ENCODE peak calls at places on chromosome 12, in ten cellular contexts. Y, C, K, N, G, H, R, V, W and D are unnamed samples. For H3K27me3, the result is how much of the 10 kb centered on the place peaks cover.

GRCh38 chr12:115232455-115233156 is 548.6 kb upstream of the TBX3 start:
- DNase-seq in Y (no peak), C (no peak), K (no peak), N (no peak), G (no peak), H (peak), R (no peak), V (peak), W (peak), D (no peak)

GRCh38 chr12:127231366-127231765 is 1035.6 kb upstream of the TMEM132C start:
- DNase-seq in Y (no peak), C (no peak), K (no peak), N (no peak), G (no peak), H (no peak), R (no peak), V (no peak), W (no peak), D (no peak)

GRCh38 chr12:45284096-45284901 is 68.4 kb downstream of the ANO6 start:
- DNase-seq in Y (no peak), C (no peak), K (no peak), N (no peak), G (peak), H (peak), R (no peak), V (peak), W (peak), D (peak)

GRCh38 chr12:114757926-114758325 is 74.0 kb upstream of the TBX3 start:
- DNase-seq in Y (no peak), C (no peak), K (no peak), N (no peak), G (no peak), H (no peak), R (no peak), V (peak), W (no peak), D (no peak)

GRCh38 chr12:97229036-97229435 is 233.6 kb upstream of the RMST start:
- DNase-seq in Y (no peak), C (no peak), K (no peak), N (no peak), G (no peak), H (no peak), R (no peak), V (no peak), W (no peak), D (no peak)

GRCh38 chr12:13537623-13538022 is 341.1 kb downstream of the EMP1 start:
- DNase-seq in Y (no peak), C (no peak), K (no peak), N (no peak), G (no peak), H (no peak), R (no peak), V (no peak), W (no peak), D (no peak)

GRCh38 chr12:112169086-112169872 is 43.9 kb downstream of the TRAFD1 start:
- DNase-seq in Y (no peak), C (no peak), K (no peak), N (no peak), G (no peak), H (no peak), R (no peak), V (no peak), W (no peak), D (peak)

GRCh38 chr12:110850762-110851161 is 4.0 kb downstream of the CCDC63 start:
- DNase-seq in Y (no peak), C (no peak), K (no peak), N (no peak), G (no peak), H (no peak), R (no peak), V (no peak), W (no peak), D (no peak)

GRCh38 chr12:72271401-72271740 is 799 bp upstream of the TRHDE start:
- DNase-seq in Y (no peak), C (peak), K (peak), N (no peak), G (no peak), H (peak), R (no peak), V (peak), W (peak), D (peak)

GRCh38 chr12:50354908-50355307 is 41.5 kb downstream of the FAM186A start:
- DNase-seq in Y (no peak), C (no peak), K (no peak), N (no peak), G (no peak), H (no peak), R (no peak), V (no peak), W (no peak), D (no peak)

GRCh38 chr12:93376436-93377251 is 1.1 kb upstream of the NUDT4 start:
- DNase-seq in Y (peak), C (peak), K (no peak), N (peak), G (peak), H (no peak), R (peak), V (no peak), W (peak), D (peak)

GRCh38 chr12:123253606-123254459 is 17.8 kb downstream of the CDK2AP1 start:
- DNase-seq in Y (no peak), C (no peak), K (no peak), N (peak), G (no peak), H (no peak), R (no peak), V (no peak), W (no peak), D (no peak)

GRCh38 chr12:30088259-30088995 is 304.7 kb upstream of the TMTC1 start:
- DNase-seq in Y (no peak), C (no peak), K (no peak), N (no peak), G (peak), H (no peak), R (no peak), V (no peak), W (no peak), D (no peak)

GRCh38 chr12:10716704-10717315 is 6.3 kb downstream of the YBX3 start:
- DNase-seq in Y (peak), C (peak), K (peak), N (peak), G (peak), H (peak), R (peak), V (peak), W (peak), D (peak)

GRCh38 chr12:10718279-10718821 is 4.8 kb downstream of the YBX3 start:
- DNase-seq in Y (no peak), C (no peak), K (peak), N (no peak), G (peak), H (peak), R (no peak), V (peak), W (peak), D (no peak)

GRCh38 chr12:10717410-10717809 is 5.7 kb downstream of the YBX3 start:
- DNase-seq in Y (no peak), C (no peak), K (no peak), N (no peak), G (no peak), H (no peak), R (no peak), V (no peak), W (peak), D (no peak)

GRCh38 chr12:10715491-10715890 is 7.6 kb downstream of the YBX3 start:
- DNase-seq in Y (no peak), C (no peak), K (no peak), N (no peak), G (no peak), H (no peak), R (no peak), V (no peak), W (no peak), D (no peak)

DNA sequence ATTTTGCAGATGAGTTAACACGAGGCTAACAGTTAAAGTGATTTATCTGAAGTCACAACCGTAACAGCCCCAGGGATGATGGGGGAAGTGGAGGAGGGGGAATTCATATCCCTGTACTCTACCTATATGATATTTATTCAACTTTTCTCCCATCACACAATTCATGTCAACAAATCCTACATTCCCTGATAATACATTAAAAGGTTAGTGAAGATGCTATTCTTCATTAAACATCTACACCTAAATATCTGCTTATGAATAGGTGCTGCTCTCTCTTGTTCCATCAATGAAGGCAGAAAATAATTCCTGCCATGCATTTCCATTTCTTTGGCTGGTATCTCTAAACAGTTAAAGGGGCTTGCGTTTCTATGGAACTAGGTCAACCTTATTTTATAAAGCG is 6.8 kb downstream of the YBX3 start:
- DNase-seq in Y (no peak), C (no peak), K (no peak), N (no peak), G (no peak), H (no peak), R (no peak), V (peak), W (no peak), D (no peak)
- H3K27me3 ChIP-seq in Y (under half), C (under half), K (under half), N (under half), G (under half), H (under half), R (under half), V (under half), W (under half), D (under half)

DNA sequence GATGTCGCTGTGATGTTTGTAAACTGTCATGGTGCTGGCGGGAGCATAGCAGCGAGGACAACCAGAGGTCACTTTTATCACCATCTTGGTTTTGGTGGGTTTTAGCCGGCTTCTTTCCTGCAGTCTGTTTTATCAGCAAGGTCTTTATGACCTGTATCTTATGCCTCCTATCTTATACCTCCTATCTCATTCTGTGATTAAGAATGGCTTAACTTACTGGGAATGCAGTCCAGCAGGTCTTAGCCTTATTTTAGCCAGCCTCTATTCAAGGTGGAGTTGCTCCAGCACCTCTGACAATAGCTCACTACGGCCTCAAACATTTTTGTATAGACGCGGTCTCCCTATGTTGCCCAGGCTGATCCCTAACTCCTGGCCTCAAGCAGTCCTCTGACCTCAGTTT is 53.7 kb downstream of the B4GALNT3 start:
- DNase-seq in Y (no peak), C (no peak), K (no peak), N (no peak), G (no peak), H (no peak), R (no peak), V (no peak), W (no peak), D (no peak)
- H3K4me3 ChIP-seq in Y (no peak), C (no peak), K (no peak), N (no peak), G (no peak), H (no peak), R (no peak), V (no peak), W (no peak), D (no peak)

DNA sequence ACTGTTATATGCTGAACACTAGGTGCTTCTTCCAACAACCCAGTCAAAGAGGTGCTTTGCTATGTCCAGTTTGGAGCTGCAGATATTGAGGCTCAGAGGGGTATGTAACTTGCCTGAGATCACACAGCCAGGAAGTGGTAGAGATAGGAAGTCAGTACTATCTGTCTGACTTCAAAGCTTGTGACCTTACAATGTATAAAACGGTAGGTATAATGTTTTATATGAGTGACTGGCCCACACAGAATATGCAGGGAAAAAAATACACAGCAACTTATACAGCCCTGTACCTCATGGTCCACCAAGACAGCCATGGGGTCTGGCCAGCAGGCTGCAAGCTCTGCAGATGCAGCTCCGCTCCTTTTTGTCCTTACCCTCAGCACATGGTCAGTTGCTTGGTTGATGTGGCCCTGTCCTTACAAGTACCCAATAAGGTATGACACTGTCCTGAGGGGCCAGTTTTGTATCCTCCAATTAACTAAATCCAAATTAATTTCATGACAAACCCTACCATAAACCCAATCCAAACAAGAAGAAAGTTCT is 3.9 kb upstream of the KRT4 start:
- DNase-seq in Y (no peak), C (no peak), K (no peak), N (no peak), G (no peak), H (no peak), R (no peak), V (peak), W (no peak), D (no peak)
- H3K27me3 ChIP-seq in Y (under half), C (under half), K (under half), N (under half), G (under half), H (under half), R (half or more), V (half or more), W (under half), D (under half)

GRCh38 chr12:48789858-48790326 is 1.0 kb upstream of the ADCY6 start:
- DNase-seq in Y (no peak), C (no peak), K (no peak), N (no peak), G (no peak), H (no peak), R (no peak), V (no peak), W (no peak), D (peak)
- H3K4me3 ChIP-seq in Y (peak), C (peak), K (peak), N (peak), G (peak), H (peak), R (peak), V (no peak), W (no peak), D (peak)

GRCh38 chr12:55694188-55694515 is 13.6 kb downstream of the ITGA7 start:
- DNase-seq in Y (no peak), C (no peak), K (no peak), N (no peak), G (no peak), H (no peak), R (no peak), V (no peak), W (no peak), D (peak)

GRCh38 chr12:55697686-55698085 is 10.0 kb downstream of the ITGA7 start:
- DNase-seq in Y (peak), C (no peak), K (no peak), N (no peak), G (no peak), H (no peak), R (peak), V (no peak), W (no peak), D (peak)

GRCh38 chr12:55694651-55695050 is 13.1 kb downstream of the ITGA7 start:
- DNase-seq in Y (no peak), C (no peak), K (no peak), N (no peak), G (no peak), H (no peak), R (peak), V (no peak), W (no peak), D (peak)

GRCh38 chr12:55696796-55697462 is 10.8 kb downstream of the ITGA7 start:
- DNase-seq in Y (peak), C (no peak), K (no peak), N (no peak), G (no peak), H (no peak), R (peak), V (no peak), W (no peak), D (peak)

GRCh38 chr12:55696141-55696540 is 11.6 kb downstream of the ITGA7 start:
- DNase-seq in Y (peak), C (no peak), K (no peak), N (no peak), G (no peak), H (no peak), R (peak), V (no peak), W (no peak), D (no peak)
- H3K27me3 ChIP-seq in Y (under half), C (under half), K (under half), N (under half), G (under half), H (under half), R (under half), V (under half), W (under half), D (under half)

DNA sequence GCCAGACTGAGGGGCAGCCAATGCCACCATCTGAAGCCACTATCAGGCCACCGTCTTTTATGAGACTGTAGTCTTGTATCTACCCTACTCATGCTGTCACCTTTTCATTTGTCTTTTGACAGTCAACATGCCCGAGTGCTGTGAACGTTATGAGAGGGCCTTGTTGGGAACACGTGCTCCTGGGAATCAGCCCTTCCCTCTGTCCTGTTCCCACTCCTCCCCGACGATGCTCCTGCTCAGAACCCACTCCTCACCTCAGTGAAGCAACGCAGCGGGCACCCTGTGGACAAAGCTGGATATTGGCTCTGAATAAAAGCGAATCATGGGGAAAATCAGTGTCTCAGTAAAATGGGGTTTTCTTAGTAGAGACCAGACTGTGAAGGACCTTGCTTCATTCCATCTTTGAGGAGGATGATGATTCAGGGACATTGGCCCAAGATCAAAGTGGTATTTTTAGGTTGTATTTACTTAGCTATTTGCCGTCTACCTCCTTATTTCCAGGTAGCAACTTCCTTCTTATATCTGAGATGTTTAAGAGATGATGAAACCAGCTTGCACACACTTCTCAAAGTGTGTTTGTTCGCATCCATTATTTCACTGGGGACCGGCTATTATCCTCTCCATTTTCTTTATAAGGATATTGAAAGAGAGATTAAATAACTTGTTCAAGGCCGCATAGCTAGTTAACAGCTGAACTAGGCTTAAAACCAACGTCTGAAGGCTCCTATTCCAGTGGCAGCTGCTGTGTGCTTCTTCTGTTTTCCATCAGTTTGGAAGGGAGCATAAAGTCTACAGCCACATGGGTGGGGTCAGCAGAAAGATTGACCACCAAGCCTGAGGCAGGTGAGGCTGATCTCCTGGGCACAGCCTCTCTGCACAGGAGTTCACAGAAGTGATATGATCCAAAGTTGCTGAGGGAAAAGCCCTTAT is 43.9 kb upstream of the CTDSP2 start:
- DNase-seq in Y (no peak), C (no peak), K (no peak), N (no peak), G (peak), H (no peak), R (no peak), V (peak), W (peak), D (no peak)
- H3K4me3 ChIP-seq in Y (no peak), C (no peak), K (no peak), N (no peak), G (no peak), H (no peak), R (no peak), V (no peak), W (no peak), D (no peak)

GRCh38 chr12:2588345-2588744 is 206.4 kb upstream of the FKBP4 start:
- DNase-seq in Y (no peak), C (no peak), K (no peak), N (no peak), G (no peak), H (no peak), R (no peak), V (no peak), W (no peak), D (peak)
- H3K27me3 ChIP-seq in Y (under half), C (under half), K (under half), N (under half), G (half or more), H (under half), R (under half), V (under half), W (under half), D (under half)

GRCh38 chr12:1605129-1606020 is 11.0 kb upstream of the FBXL14 start:
- DNase-seq in Y (peak), C (peak), K (peak), N (peak), G (peak), H (peak), R (peak), V (peak), W (peak), D (peak)
- H3K4me3 ChIP-seq in Y (peak), C (no peak), K (peak), N (peak), G (peak), H (peak), R (peak), V (peak), W (peak), D (peak)